ENCODE peak calls at places on chromosomes 5 and 9, in four cellular contexts. P, X, K and S are unnamed samples. For H3K9me3 and H3K4me1, the result is how much of the 10 kb centered on the place peaks cover.

GRCh38 chr5:32710859-32711692 is at the start of gene NPR3:
- DNase-seq in P (no peak), X (peak), K (peak), S (no peak)

GRCh38 chr5:66151491-66151890 is 7.4 kb downstream of the SREK1 start:
- DNase-seq in P (no peak), X (peak), K (no peak), S (no peak)

GRCh38 chr9:113995963-113996362 is 82.1 kb downstream of the AMBP start:
- DNase-seq in P (no peak), X (no peak), K (no peak), S (no peak)

GRCh38 chr5:166358127-166358840 is 1933.2 kb upstream of the WWC1 start:
- DNase-seq in P (no peak), X (no peak), K (no peak), S (no peak)

GRCh38 chr5:79200573-79201183 is 35.3 kb upstream of the JMY start:
- DNase-seq in P (peak), X (peak), K (no peak), S (no peak)

GRCh38 chr5:30849801-30850370 is 343.6 kb upstream of the CDH6 start:
- DNase-seq in P (no peak), X (peak), K (no peak), S (no peak)

GRCh38 chr5:12460493-12461261 is 556.4 kb upstream of the CTNND2 start:
- DNase-seq in P (no peak), X (no peak), K (no peak), S (no peak)

GRCh38 chr9:93028448-93029006 is 30.0 kb upstream of the SUSD3 start:
- DNase-seq in P (no peak), X (no peak), K (no peak), S (no peak)

GRCh38 chr9:129834489-129835127 is 467 bp downstream of the C9orf78 start:
- DNase-seq in P (no peak), X (no peak), K (no peak), S (no peak)

GRCh38 chr5:176610430-176610763 is 441 bp upstream of the GPRIN1 start:
- DNase-seq in P (no peak), X (no peak), K (no peak), S (no peak)

GRCh38 chr9:70049236-70049635 is 5.6 kb downstream of the MAMDC2 start:
- DNase-seq in P (no peak), X (no peak), K (peak), S (no peak)

GRCh38 chr5:8981496-8981895 is 564.4 kb downstream of the SEMA5A start:
- DNase-seq in P (no peak), X (no peak), K (no peak), S (no peak)

GRCh38 chr5:141910271-141910673 is 13.4 kb upstream of the DELE1 start:
- DNase-seq in P (no peak), X (peak), K (no peak), S (no peak)

GRCh38 chr9:124661184-124661755 is 109.8 kb downstream of the NR6A1 start:
- DNase-seq in P (peak), X (no peak), K (no peak), S (no peak)

GRCh38 chr5:131164161-131164930 is 710 bp downstream of the HINT1 start:
- DNase-seq in P (peak), X (peak), K (peak), S (peak)

GRCh38 chr9:110762783-110763182 is 94.2 kb downstream of the MUSK start:
- DNase-seq in P (no peak), X (no peak), K (no peak), S (no peak)

GRCh38 chr5:37533851-37534250 is 154.7 kb downstream of the WDR70 start:
- DNase-seq in P (no peak), X (peak), K (no peak), S (no peak)

GRCh38 chr9:70046274-70047070 is 2.8 kb downstream of the MAMDC2 start:
- DNase-seq in P (no peak), X (no peak), K (no peak), S (no peak)

GRCh38 chr5:150159741-150160179 is 4.1 kb upstream of the PDGFRB start:
- DNase-seq in P (no peak), X (no peak), K (peak), S (no peak)

GRCh38 chr9:95504053-95504963 is 12.5 kb downstream of the PTCH1 start:
- DNase-seq in P (peak), X (peak), K (no peak), S (no peak)

GRCh38 chr5:56638768-56639238 is 176.5 kb upstream of the MAP3K1 start:
- DNase-seq in P (no peak), X (no peak), K (no peak), S (no peak)

GRCh38 chr9:20024159-20024571 is 235.3 kb upstream of the SLC24A2 start:
- DNase-seq in P (no peak), X (no peak), K (no peak), S (no peak)

GRCh38 chr9:105074501-105074900 is 146.5 kb upstream of the ABCA1 start:
- DNase-seq in P (no peak), X (no peak), K (no peak), S (no peak)

GRCh38 chr5:54603372-54603771 is 85.8 kb downstream of the SNX18 start:
- DNase-seq in P (no peak), X (no peak), K (no peak), S (no peak)

GRCh38 chr5:176296-176823 is 14.9 kb upstream of the LRRC14B start:
- DNase-seq in P (no peak), X (no peak), K (no peak), S (no peak)

GRCh38 chr5:1445313-1445894 is at the start of gene SLC6A3:
- DNase-seq in P (peak), X (no peak), K (no peak), S (no peak)

GRCh38 chr9:87855061-87855460 is 27.6 kb upstream of the SPATA31E1 start:
- DNase-seq in P (no peak), X (no peak), K (no peak), S (no peak)

GRCh38 chr9:77563205-77563604 is 84.9 kb downstream of the GNA14 start:
- DNase-seq in P (no peak), X (no peak), K (no peak), S (no peak)

GRCh38 chr9:8395022-8395421 is 595.4 kb upstream of the DMAC1 start:
- DNase-seq in P (no peak), X (no peak), K (no peak), S (no peak)
- H3K9me3 ChIP-seq in P (under half), X (under half), K (under half), S (under half)

GRCh38 chr5:115641948-115642347 is 16.1 kb upstream of the TMED7 start:
- DNase-seq in P (no peak), X (no peak), K (no peak), S (no peak)
- H3K27ac ChIP-seq in P (no peak), X (no peak), K (no peak), S (no peak)

DNA sequence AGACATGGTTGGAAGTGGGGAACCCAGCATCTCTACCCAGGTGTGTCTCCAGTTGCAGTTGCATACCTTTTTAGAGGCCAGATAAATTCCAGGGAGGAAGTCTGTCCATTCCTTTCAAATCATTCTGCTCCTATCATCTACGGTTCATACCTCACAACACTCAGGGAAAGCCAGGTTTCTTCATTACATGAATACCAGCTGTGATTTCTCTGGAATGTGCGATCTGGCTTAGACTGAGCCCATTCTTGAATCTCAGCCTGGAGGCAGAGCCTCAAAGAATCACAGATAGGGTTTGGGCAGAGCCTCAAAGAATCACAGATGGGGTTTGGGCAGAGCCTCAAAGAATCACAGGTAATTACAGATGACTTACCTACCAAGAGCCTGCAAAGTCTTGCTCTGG is 7.2 kb downstream of the P4HA2 start:
- DNase-seq in P (no peak), X (no peak), K (no peak), S (no peak)
- H3K4me1 ChIP-seq in P (under half), X (under half), K (under half), S (under half)

GRCh38 chr5:61441742-61442141 is 109.7 kb downstream of the ZSWIM6 start:
- DNase-seq in P (no peak), X (no peak), K (no peak), S (no peak)
- H3K9me3 ChIP-seq in P (under half), X (under half), K (under half), S (under half)

GRCh38 chr5:7781899-7782298 is 69.0 kb downstream of the CFAP90 start:
- DNase-seq in P (no peak), X (no peak), K (no peak), S (no peak)
- H3K27ac ChIP-seq in P (no peak), X (no peak), K (no peak), S (no peak)

DNA sequence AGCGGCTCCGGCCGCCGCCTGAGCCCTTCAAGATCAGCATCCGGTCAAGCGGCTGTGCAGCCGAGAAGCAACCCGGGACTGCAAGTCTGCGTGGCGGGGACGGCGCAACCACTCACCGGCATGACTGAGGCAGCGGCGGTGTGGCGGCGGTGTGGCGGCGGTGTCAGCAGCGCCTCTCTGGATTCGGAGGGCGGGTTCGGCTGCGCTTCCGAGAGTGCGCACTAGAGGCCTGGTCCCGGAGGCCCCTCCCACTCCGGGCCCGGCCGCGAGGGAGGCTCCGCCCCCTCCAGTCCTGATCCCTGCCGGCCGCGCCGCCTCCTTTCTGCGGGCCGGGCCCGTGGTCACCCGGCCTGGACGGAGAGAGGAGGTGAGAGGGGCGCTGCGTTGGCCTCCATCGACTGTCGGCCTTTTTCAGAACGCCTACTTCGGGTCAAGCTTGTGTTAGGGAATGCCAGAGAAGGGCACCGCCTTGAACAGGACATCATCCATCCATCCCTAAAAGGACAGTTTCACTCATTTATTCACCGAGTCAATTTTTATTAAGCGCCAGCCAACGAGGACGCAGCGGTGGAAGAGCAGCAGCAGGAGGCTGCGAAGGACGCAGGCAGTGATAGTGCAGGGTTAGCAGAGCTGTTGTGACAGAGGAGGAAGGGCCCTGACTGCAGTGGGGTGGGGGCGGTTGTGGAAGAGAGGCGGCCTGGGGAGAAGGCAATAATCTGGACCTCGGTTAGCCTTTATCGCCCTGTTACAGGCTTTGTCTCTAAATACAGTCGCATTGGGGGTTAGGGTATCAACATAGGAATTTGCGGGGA is at the start of gene ATOX1:
- DNase-seq in P (peak), X (peak), K (peak), S (peak)
- H3K4me1 ChIP-seq in P (under half), X (under half), K (under half), S (under half)

DNA sequence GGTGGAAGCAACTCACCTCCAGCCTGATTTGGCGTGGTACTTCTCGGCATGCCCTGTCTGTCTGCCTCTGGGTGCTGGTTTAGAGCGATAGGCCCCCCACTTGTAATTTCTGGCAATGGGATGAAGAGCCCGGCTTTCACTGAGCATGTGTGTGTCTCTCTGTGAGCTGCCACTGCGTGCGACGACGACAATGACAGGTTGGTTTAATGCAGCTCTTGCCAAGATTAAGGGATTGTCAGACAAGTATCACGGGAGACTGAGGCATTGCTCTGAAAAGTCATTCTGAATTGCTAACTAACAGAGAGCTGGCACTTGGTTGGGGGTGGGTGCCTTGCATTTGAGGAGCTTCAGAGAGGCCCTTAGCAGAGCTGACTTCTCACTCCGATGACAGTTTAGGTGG is 348.8 kb upstream of the CLINT1 start:
- DNase-seq in P (no peak), X (no peak), K (no peak), S (no peak)
- H3K9me3 ChIP-seq in P (under half), X (under half), K (under half), S (under half)

GRCh38 chr9:4764033-4764432 is 23.0 kb upstream of the AK3 start:
- DNase-seq in P (no peak), X (no peak), K (no peak), S (no peak)

GRCh38 chr9:4756420-4756819 is 15.4 kb upstream of the AK3 start:
- DNase-seq in P (no peak), X (no peak), K (no peak), S (no peak)

GRCh38 chr9:4762889-4763521 is 22.0 kb upstream of the AK3 start:
- DNase-seq in P (peak), X (no peak), K (peak), S (no peak)

GRCh38 chr9:4760122-4760521 is 19.1 kb upstream of the AK3 start:
- DNase-seq in P (no peak), X (no peak), K (no peak), S (no peak)

GRCh38 chr9:4762108-4762888 is 21.3 kb upstream of the AK3 start:
- DNase-seq in P (peak), X (peak), K (peak), S (peak)
- H3K27ac ChIP-seq in P (no peak), X (peak), K (no peak), S (peak)

GRCh38 chr5:119329701-119330100 is 26.1 kb upstream of the TNFAIP8 start:
- DNase-seq in P (no peak), X (no peak), K (no peak), S (no peak)
- H3K4me1 ChIP-seq in P (under half), X (half or more), K (under half), S (under half)